ENCODE peak calls at places on chromosome 20, in four cellular contexts. H, L, T and U are unnamed samples.

GRCh38 chr20:57809661-57810172 is 99.9 kb upstream of the PMEPA1 start:
- DNase-seq in H (no peak), L (no peak), T (peak), U (no peak)

GRCh38 chr20:32753731-32754130 is 8.5 kb upstream of the DNMT3B start:
- DNase-seq in H (no peak), L (no peak), T (no peak), U (no peak)

GRCh38 chr20:52801628-52802006 is 170.5 kb upstream of the TSHZ2 start:
- DNase-seq in H (no peak), L (no peak), T (no peak), U (no peak)

GRCh38 chr20:47326718-47327137 is 29.8 kb downstream of the ZMYND8 start:
- DNase-seq in H (no peak), L (no peak), T (no peak), U (no peak)

GRCh38 chr20:10877345-10877744 is 203.5 kb upstream of the JAG1 start:
- DNase-seq in H (no peak), L (no peak), T (no peak), U (no peak)

GRCh38 chr20:62839261-62839660 is 22.4 kb downstream of the TCFL5 start:
- DNase-seq in H (no peak), L (no peak), T (no peak), U (no peak)

GRCh38 chr20:19943021-19943659 is 74.0 kb upstream of the NAA20 start:
- DNase-seq in H (no peak), L (no peak), T (no peak), U (no peak)

GRCh38 chr20:49287555-49288249 is 9.8 kb upstream of the ZNFX1 start:
- DNase-seq in H (no peak), L (no peak), T (no peak), U (no peak)

GRCh38 chr20:60630609-60631008 is 621.5 kb upstream of the CDH4 start:
- DNase-seq in H (peak), L (no peak), T (peak), U (peak)

GRCh38 chr20:52959125-52959524 is 13.0 kb upstream of the TSHZ2 start:
- DNase-seq in H (peak), L (no peak), T (no peak), U (no peak)

GRCh38 chr20:40868568-40869223 is 159.9 kb upstream of the TOP1 start:
- DNase-seq in H (no peak), L (no peak), T (no peak), U (no peak)

GRCh38 chr20:40489886-40490285 is 199.2 kb downstream of the MAFB start:
- DNase-seq in H (no peak), L (no peak), T (no peak), U (no peak)

GRCh38 chr20:32968833-32969241 is 35.4 kb downstream of the SUN5 start:
- DNase-seq in H (no peak), L (peak), T (no peak), U (no peak)

GRCh38 chr20:17470521-17470920 is 60.7 kb downstream of the BFSP1 start:
- DNase-seq in H (no peak), L (no peak), T (no peak), U (no peak)

GRCh38 chr20:37968726-37969401 is 64.4 kb downstream of the TTI1 start:
- DNase-seq in H (peak), L (no peak), T (peak), U (no peak)

GRCh38 chr20:48910360-48910781 is 11.1 kb upstream of the ARFGEF2 start:
- DNase-seq in H (no peak), L (no peak), T (no peak), U (no peak)

GRCh38 chr20:57714409-57715267 is 4.8 kb upstream of the PMEPA1 start:
- DNase-seq in H (no peak), L (no peak), T (no peak), U (no peak)

GRCh38 chr20:37209661-37210314 is 30.4 kb upstream of the MROH8 start:
- DNase-seq in H (no peak), L (no peak), T (no peak), U (no peak)

GRCh38 chr20:37845261-37845681 is 57.7 kb upstream of the VSTM2L start:
- DNase-seq in H (peak), L (no peak), T (no peak), U (no peak)

GRCh38 chr20:8718214-8718613 is 350.7 kb upstream of the PLCB4 start:
- DNase-seq in H (no peak), L (no peak), T (no peak), U (no peak)